ENCODE peak calls at places on chromosomes 16 and 17, in four cellular contexts. A is HAP-1, G is MM.1S, Z is left ventricle myocardium inferior. R is an unnamed sample.

GRCh38 chr17:69047368-69048263 is 13.1 kb downstream of the ABCA9 start:
- DNase-seq in A (no peak), G (no peak), Z (peak; percentile 65), R (no peak)

GRCh38 chr16:2516391-2517240 is 2.9 kb downstream of the ATP6V0C start:
- DNase-seq in A (no peak), G (no peak), Z (no peak), R (no peak)

GRCh38 chr16:20385844-20386832 is 18.4 kb downstream of the PDILT start:
- DNase-seq in A (peak; percentile 77), G (peak; percentile 42), Z (peak; percentile 59), R (no peak)

GRCh38 chr17:66923881-66924280 is 40.6 kb upstream of the CACNG4 start:
- DNase-seq in A (no peak), G (no peak), Z (no peak), R (no peak)

GRCh38 chr16:72500545-72500944 is 328.6 kb upstream of the PMFBP1 start:
- DNase-seq in A (peak; percentile 11), G (no peak), Z (no peak), R (no peak)

GRCh38 chr16:86880316-86881117 is 302.2 kb downstream of the FOXL1 start:
- DNase-seq in A (no peak), G (no peak), Z (no peak), R (no peak)

GRCh38 chr16:680967-681745 is 946 bp downstream of the STUB1 start:
- DNase-seq in A (peak; percentile 62), G (peak; percentile 33), Z (no peak), R (no peak)

GRCh38 chr16:20899503-20900298 is 457 bp downstream of the DCUN1D3 start:
- DNase-seq in A (no peak), G (no peak), Z (peak; percentile 21), R (peak; percentile 64)

GRCh38 chr16:31356566-31357323 is 1.8 kb downstream of the ITGAX start:
- DNase-seq in A (no peak), G (no peak), Z (no peak), R (no peak)

GRCh38 chr16:67456383-67457140 is 24.4 kb downstream of the ATP6V0D1 start:
- DNase-seq in A (no peak), G (no peak), Z (peak; percentile 72), R (no peak)

GRCh38 chr17:58324409-58325288 is 3.9 kb downstream of the TSPOAP1 start:
- DNase-seq in A (no peak), G (no peak), Z (no peak), R (no peak)

GRCh38 chr17:74957935-74958549 is 14.5 kb downstream of the HID1 start:
- DNase-seq in A (peak; percentile 92), G (peak; percentile 54), Z (peak; percentile 72), R (peak; percentile 70)

GRCh38 chr17:56176101-56176500 is 22.8 kb downstream of the ANKFN1 start:
- DNase-seq in A (no peak), G (no peak), Z (no peak), R (no peak)

GRCh38 chr17:47935961-47936360 is 5.4 kb upstream of the PNPO start:
- DNase-seq in A (no peak), G (no peak), Z (no peak), R (no peak)

GRCh38 chr16:84065536-84066132 is 23.0 kb upstream of the SLC38A8 start:
- DNase-seq in A (peak; percentile 74), G (no peak), Z (no peak), R (no peak)

GRCh38 chr17:34736611-34737010 is 157.2 kb downstream of the TMEM132E start:
- DNase-seq in A (no peak), G (no peak), Z (no peak), R (no peak)

GRCh38 chr17:163514-164103 is 17.8 kb downstream of the DOC2B start:
- DNase-seq in A (no peak), G (peak; percentile 42), Z (no peak), R (no peak)

GRCh38 chr17:79741401-79741750 is 10.6 kb downstream of the ENPP7 start:
- DNase-seq in A (no peak), G (no peak), Z (no peak), R (no peak)

GRCh38 chr17:21283482-21284318 is 811 bp upstream of the MAP2K3 start:
- DNase-seq in A (no peak), G (no peak), Z (no peak), R (peak; percentile 49)

GRCh38 chr16:30458561-30459394 is 13.1 kb upstream of the SEPHS2 start:
- DNase-seq in A (no peak), G (no peak), Z (peak; percentile 38), R (peak; percentile 71)

GRCh38 chr16:57066625-57067024 is 25.8 kb upstream of the CPNE2 start:
- DNase-seq in A (no peak), G (no peak), Z (no peak), R (no peak)

GRCh38 chr17:35489944-35490343 is 41.4 kb upstream of the SLFN13 start:
- DNase-seq in A (no peak), G (no peak), Z (no peak), R (no peak)

GRCh38 chr16:11079657-11080187 is 135.4 kb downstream of the CLEC16A start:
- DNase-seq in A (no peak), G (no peak), Z (no peak), R (no peak)

GRCh38 chr17:75517277-75517865 is 1.0 kb downstream of the TSEN54 start:
- DNase-seq in A (peak; percentile 51), G (peak; percentile 36), Z (no peak), R (peak; percentile 19)

GRCh38 chr17:2688351-2689342 is 22.9 kb downstream of the CLUH start:
- DNase-seq in A (peak; percentile 16), G (no peak), Z (peak; percentile 37), R (no peak)

GRCh38 chr16:46857261-46857962 is 26.4 kb upstream of the C16orf87 start:
- DNase-seq in A (peak; percentile 62), G (peak; percentile 12), Z (no peak), R (no peak)

GRCh38 chr16:22375117-22375962 is 921 bp upstream of the CDR2 start:
- DNase-seq in A (no peak), G (no peak), Z (no peak), R (no peak)

GRCh38 chr17:35537569-35538209 is at the start of gene SLFN12L:
- DNase-seq in A (no peak), G (peak; percentile 65), Z (no peak), R (no peak)

GRCh38 chr16:68920349-68920748 is 77.0 kb downstream of the TANGO6 start:
- DNase-seq in A (no peak), G (no peak), Z (no peak), R (no peak)

GRCh38 chr17:17800504-17801021 is 36.2 kb downstream of the SREBF1 start:
- DNase-seq in A (no peak), G (no peak), Z (no peak), R (no peak)

DNA sequence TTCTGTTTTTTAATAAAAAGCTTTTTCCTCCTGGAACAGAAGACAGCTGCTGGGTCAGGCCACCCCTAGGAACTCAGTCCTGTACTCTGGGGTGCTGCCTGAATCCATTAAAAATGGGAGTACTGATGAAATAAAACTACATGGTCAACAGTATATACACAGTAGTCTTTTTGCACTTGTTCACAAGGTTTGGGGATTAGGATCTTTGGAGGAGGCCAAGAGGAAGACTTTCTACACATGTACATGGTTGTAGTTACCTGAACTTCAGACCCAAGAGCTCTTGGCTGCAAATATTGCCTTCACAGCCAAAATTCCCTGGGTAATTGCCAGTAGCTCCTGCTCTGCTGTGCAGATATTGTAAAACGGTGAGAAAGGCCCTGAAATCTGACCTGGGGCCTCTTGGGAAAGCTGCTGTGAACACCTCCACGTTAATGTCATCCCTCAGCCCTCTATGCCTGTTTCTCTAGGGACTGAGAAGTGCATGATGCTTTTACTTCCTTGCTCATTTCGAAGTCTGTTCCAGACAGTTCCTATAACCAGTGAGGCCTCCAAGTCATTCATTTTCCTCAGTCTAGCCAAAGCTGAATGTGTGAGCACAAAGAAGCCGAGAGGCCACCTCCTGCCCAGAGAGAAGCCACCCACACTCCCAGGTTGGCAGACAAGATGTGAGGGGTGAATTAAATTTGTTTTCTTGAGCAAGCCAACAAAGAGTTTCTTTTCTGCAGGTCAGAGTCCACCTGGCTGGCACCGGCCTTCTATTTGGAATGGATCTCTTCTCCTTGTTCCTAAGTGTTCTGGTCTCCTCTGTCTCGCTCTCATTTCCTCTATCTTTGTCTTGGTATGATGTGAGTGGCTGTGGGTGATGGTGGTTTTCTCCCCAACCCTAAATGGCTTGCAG is 15.9 kb downstream of the ANKRD40 start:
- DNase-seq in A (no peak), G (no peak), Z (no peak), R (no peak)
- H3K4me1 ChIP-seq in A (no peaks in the 10 kb centered on the region), G (peaks cover 23% of the 10 kb centered on the region), Z (peaks cover 46% of the 10 kb centered on the region), R (no peaks in the 10 kb centered on the region)

GRCh38 chr16:85569615-85570212 is 43.4 kb upstream of the GSE1 start:
- DNase-seq in A (peak; percentile 59), G (peak; percentile 76), Z (no peak), R (peak; percentile 37)
- H3K4me1 ChIP-seq in A (peaks cover 45% of the 10 kb centered on the region), G (peaks cover 28% of the 10 kb centered on the region), Z (peaks cover 26% of the 10 kb centered on the region), R (peaks cover 59% of the 10 kb centered on the region)

DNA sequence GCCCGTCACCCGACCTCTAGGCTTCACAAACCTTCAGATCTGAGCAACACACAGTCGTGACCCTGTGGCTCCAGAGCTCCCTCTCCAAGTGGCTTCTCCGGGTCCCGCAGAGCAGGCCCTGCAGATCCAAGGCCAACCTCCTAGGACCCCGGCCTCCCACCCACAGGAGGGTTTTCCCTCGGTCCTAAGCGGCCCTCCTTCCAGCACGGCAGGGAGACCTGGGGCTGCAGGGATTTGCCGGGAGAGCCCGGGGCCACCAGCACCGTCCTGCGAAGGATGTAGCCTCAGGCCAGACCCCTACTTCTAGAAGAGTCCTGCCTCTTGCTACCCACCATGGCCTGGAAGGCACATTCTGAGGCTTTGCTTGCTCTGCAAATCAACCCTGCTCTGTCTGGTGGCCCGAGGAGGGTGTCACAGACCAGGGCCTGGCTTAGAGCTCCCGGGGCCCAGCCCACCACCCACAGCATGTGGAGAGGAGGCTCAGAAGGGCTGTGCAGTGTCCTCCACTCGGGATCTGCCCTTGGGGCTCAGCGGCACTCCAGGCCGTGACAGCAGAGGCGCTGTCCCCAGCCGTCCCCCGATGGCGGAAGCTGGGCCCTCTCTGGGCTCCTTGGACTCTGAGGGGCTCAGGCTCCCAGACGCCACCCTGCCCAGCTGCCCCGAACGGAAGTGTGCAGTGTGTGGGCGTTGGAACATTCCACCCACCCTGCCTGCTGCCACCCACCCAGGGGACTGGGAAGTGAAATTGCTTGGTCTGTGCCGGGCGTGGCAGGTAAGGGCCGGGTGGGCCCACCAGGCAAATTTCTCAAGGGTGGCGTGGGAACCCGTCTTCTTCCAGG is 28.8 kb upstream of the ACSF3 start:
- DNase-seq in A (no peak), G (no peak), Z (no peak), R (no peak)
- H3K4me1 ChIP-seq in A (no peaks in the 10 kb centered on the region), G (no peaks in the 10 kb centered on the region), Z (no peaks in the 10 kb centered on the region), R (no peaks in the 10 kb centered on the region)

GRCh38 chr17:82296511-82297279 is 20.7 kb downstream of the CD7 start:
- DNase-seq in A (no peak), G (no peak), Z (no peak), R (no peak)

GRCh38 chr17:82297804-82298537 is 19.4 kb downstream of the CD7 start:
- DNase-seq in A (peak; percentile 39), G (peak; percentile 77), Z (peak; percentile 85), R (peak; percentile 86)

GRCh38 chr17:82298538-82299421 is 18.6 kb downstream of the CD7 start:
- DNase-seq in A (no peak), G (no peak), Z (no peak), R (no peak)

GRCh38 chr17:82295472-82295814 is 21.9 kb upstream of the CSNK1D start:
- DNase-seq in A (no peak), G (no peak), Z (no peak), R (no peak)

DNA sequence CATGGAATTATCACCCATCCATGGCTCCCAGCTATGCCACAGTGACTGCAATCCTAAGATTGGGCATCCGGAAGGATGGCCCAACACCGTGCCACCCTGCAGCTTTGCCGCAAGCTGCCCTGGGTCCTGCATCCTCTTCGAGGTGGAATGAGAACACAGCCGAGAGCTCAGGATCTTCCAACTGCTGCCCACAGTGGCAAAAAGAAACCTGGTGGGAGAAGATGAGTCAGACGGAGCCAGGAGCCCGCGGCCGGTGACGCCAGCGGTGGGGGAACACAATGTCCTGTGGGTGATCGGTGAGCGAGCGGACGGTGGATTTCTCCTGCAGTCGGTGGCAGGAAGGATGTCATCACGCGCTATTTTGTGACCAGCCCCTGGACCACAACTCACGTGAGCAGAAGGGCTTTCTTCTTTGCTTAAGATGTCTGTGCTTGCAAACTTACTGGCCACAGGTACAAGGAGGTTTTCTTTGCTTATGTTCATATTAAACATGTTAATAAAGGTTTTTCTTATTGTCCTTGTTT is 20.1 kb downstream of the CD7 start:
- DNase-seq in A (no peak), G (peak; percentile 77), Z (peak; percentile 72), R (peak; percentile 71)
- H3K4me1 ChIP-seq in A (peaks cover 2% of the 10 kb centered on the region), G (peaks cover 23% of the 10 kb centered on the region), Z (peaks cover 52% of the 10 kb centered on the region), R (peaks cover 60% of the 10 kb centered on the region)

R was measured in CD8-positive, alpha-beta memory T cell.